ENCODE peak calls at places on chromosomes 5 and 9, in five cellular contexts. One of them, this sample, is unnamed.

GRCh38 chr5:160685219-160685618 is 166.8 kb downstream of the ATP10B start:
- DNase-seq in NCI-H1694: no peak
- DNase-seq in activated CD4-positive, alpha-beta T cell treated with anti-CD3 and anti-CD28 coated beads, Interleukin-2, amount 50 U/mL, for 4 hours: no peak
- DNase-seq in cardiac muscle cell: no peak
- DNase-seq in small intestine: peak; percentile 91
- DNase-seq in this sample: no peak

GRCh38 chr5:165325201-165325600 is 1819.8 kb downstream of the MAT2B start:
- DNase-seq in small intestine: no peak
- DNase-seq in NCI-H1694: no peak
- DNase-seq in activated CD4-positive, alpha-beta T cell treated with anti-CD3 and anti-CD28 coated beads, Interleukin-2, amount 50 U/mL, for 4 hours: no peak
- DNase-seq in cardiac muscle cell: no peak
- DNase-seq in this sample: no peak

GRCh38 chr5:148072207-148072606 is 8.4 kb downstream of the SPINK5 start:
- DNase-seq in cardiac muscle cell: no peak
- DNase-seq in small intestine: no peak
- DNase-seq in NCI-H1694: no peak
- DNase-seq in activated CD4-positive, alpha-beta T cell treated with anti-CD3 and anti-CD28 coated beads, Interleukin-2, amount 50 U/mL, for 4 hours: no peak
- DNase-seq in this sample: no peak

GRCh38 chr9:114883709-114884108 is 46.7 kb downstream of the TNFSF8 start:
- DNase-seq in small intestine: no peak
- DNase-seq in activated CD4-positive, alpha-beta T cell treated with anti-CD3 and anti-CD28 coated beads, Interleukin-2, amount 50 U/mL, for 4 hours: no peak
- DNase-seq in cardiac muscle cell: no peak
- DNase-seq in NCI-H1694: no peak
- DNase-seq in this sample: no peak

GRCh38 chr9:117407436-117408022 is 7.3 kb downstream of the ASTN2 start:
- DNase-seq in NCI-H1694: no peak
- DNase-seq in cardiac muscle cell: no peak
- DNase-seq in activated CD4-positive, alpha-beta T cell treated with anti-CD3 and anti-CD28 coated beads, Interleukin-2, amount 50 U/mL, for 4 hours: no peak
- DNase-seq in small intestine: no peak
- DNase-seq in this sample: no peak

GRCh38 chr5:65034782-65035181 is 266.1 kb downstream of the CWC27 start:
- DNase-seq in NCI-H1694: no peak
- DNase-seq in cardiac muscle cell: no peak
- DNase-seq in activated CD4-positive, alpha-beta T cell treated with anti-CD3 and anti-CD28 coated beads, Interleukin-2, amount 50 U/mL, for 4 hours: no peak
- DNase-seq in small intestine: no peak
- DNase-seq in this sample: no peak

GRCh38 chr9:98808879-98809278 is 1.4 kb downstream of the GALNT12 start:
- DNase-seq in cardiac muscle cell: no peak
- DNase-seq in small intestine: no peak
- DNase-seq in NCI-H1694: no peak
- DNase-seq in activated CD4-positive, alpha-beta T cell treated with anti-CD3 and anti-CD28 coated beads, Interleukin-2, amount 50 U/mL, for 4 hours: no peak
- DNase-seq in this sample: no peak

GRCh38 chr5:35904443-35905132 is 33.8 kb downstream of the CAPSL start:
- DNase-seq in small intestine: no peak
- DNase-seq in NCI-H1694: no peak
- DNase-seq in cardiac muscle cell: no peak
- DNase-seq in activated CD4-positive, alpha-beta T cell treated with anti-CD3 and anti-CD28 coated beads, Interleukin-2, amount 50 U/mL, for 4 hours: no peak
- DNase-seq in this sample: no peak

GRCh38 chr5:144203750-144204596 is 33.3 kb downstream of the KCTD16 start:
- DNase-seq in small intestine: peak; percentile 58
- DNase-seq in activated CD4-positive, alpha-beta T cell treated with anti-CD3 and anti-CD28 coated beads, Interleukin-2, amount 50 U/mL, for 4 hours: peak; percentile 23
- DNase-seq in NCI-H1694: peak; percentile 54
- DNase-seq in cardiac muscle cell: peak; percentile 68
- DNase-seq in this sample: peak; percentile 74

GRCh38 chr9:130555968-130556367 is 23.4 kb upstream of the FUBP3 start:
- DNase-seq in cardiac muscle cell: no peak
- DNase-seq in NCI-H1694: no peak
- DNase-seq in small intestine: no peak
- DNase-seq in activated CD4-positive, alpha-beta T cell treated with anti-CD3 and anti-CD28 coated beads, Interleukin-2, amount 50 U/mL, for 4 hours: no peak
- DNase-seq in this sample: peak; percentile 10

GRCh38 chr5:38338455-38338854 is 80.1 kb downstream of the EGFLAM start:
- DNase-seq in NCI-H1694: no peak
- DNase-seq in activated CD4-positive, alpha-beta T cell treated with anti-CD3 and anti-CD28 coated beads, Interleukin-2, amount 50 U/mL, for 4 hours: no peak
- DNase-seq in small intestine: no peak
- DNase-seq in cardiac muscle cell: peak; percentile 33
- DNase-seq in this sample: no peak

GRCh38 chr9:120066315-120066714 is 513.7 kb downstream of the CDK5RAP2 start:
- DNase-seq in activated CD4-positive, alpha-beta T cell treated with anti-CD3 and anti-CD28 coated beads, Interleukin-2, amount 50 U/mL, for 4 hours: no peak
- DNase-seq in NCI-H1694: no peak
- DNase-seq in small intestine: no peak
- DNase-seq in cardiac muscle cell: no peak
- DNase-seq in this sample: no peak

GRCh38 chr5:40834391-40834848 is 602 bp downstream of the RPL37 start:
- DNase-seq in small intestine: peak; percentile 56
- DNase-seq in cardiac muscle cell: peak; percentile 52
- DNase-seq in activated CD4-positive, alpha-beta T cell treated with anti-CD3 and anti-CD28 coated beads, Interleukin-2, amount 50 U/mL, for 4 hours: peak; percentile 33
- DNase-seq in NCI-H1694: no peak
- DNase-seq in this sample: peak; percentile 36

GRCh38 chr5:154395407-154396106 is 50.2 kb upstream of the SAP30L start:
- DNase-seq in NCI-H1694: no peak
- DNase-seq in cardiac muscle cell: no peak
- DNase-seq in small intestine: peak; percentile 89
- DNase-seq in activated CD4-positive, alpha-beta T cell treated with anti-CD3 and anti-CD28 coated beads, Interleukin-2, amount 50 U/mL, for 4 hours: no peak
- DNase-seq in this sample: no peak

GRCh38 chr5:61969347-61969746 is 336.7 kb upstream of the KIF2A start:
- DNase-seq in cardiac muscle cell: no peak
- DNase-seq in small intestine: no peak
- DNase-seq in NCI-H1694: no peak
- DNase-seq in activated CD4-positive, alpha-beta T cell treated with anti-CD3 and anti-CD28 coated beads, Interleukin-2, amount 50 U/mL, for 4 hours: no peak
- DNase-seq in this sample: peak; percentile 7

GRCh38 chr5:90135979-90136378 is 273.6 kb downstream of the CETN3 start:
- DNase-seq in cardiac muscle cell: no peak
- DNase-seq in small intestine: peak; percentile 20
- DNase-seq in activated CD4-positive, alpha-beta T cell treated with anti-CD3 and anti-CD28 coated beads, Interleukin-2, amount 50 U/mL, for 4 hours: no peak
- DNase-seq in NCI-H1694: no peak
- DNase-seq in this sample: peak; percentile 93

GRCh38 chr5:163894645-163895044 is 389.2 kb downstream of the MAT2B start:
- DNase-seq in cardiac muscle cell: no peak
- DNase-seq in activated CD4-positive, alpha-beta T cell treated with anti-CD3 and anti-CD28 coated beads, Interleukin-2, amount 50 U/mL, for 4 hours: no peak
- DNase-seq in small intestine: no peak
- DNase-seq in NCI-H1694: no peak
- DNase-seq in this sample: no peak

GRCh38 chr9:27413507-27414214 is 110.4 kb upstream of the IFNK start:
- DNase-seq in NCI-H1694: no peak
- DNase-seq in small intestine: peak; percentile 35
- DNase-seq in activated CD4-positive, alpha-beta T cell treated with anti-CD3 and anti-CD28 coated beads, Interleukin-2, amount 50 U/mL, for 4 hours: no peak
- DNase-seq in cardiac muscle cell: no peak
- DNase-seq in this sample: peak; percentile 2

GRCh38 chr9:127862075-127863011 is 7.9 kb upstream of the ENG start:
- DNase-seq in NCI-H1694: no peak
- DNase-seq in small intestine: peak; percentile 53
- DNase-seq in cardiac muscle cell: peak; percentile 58
- DNase-seq in activated CD4-positive, alpha-beta T cell treated with anti-CD3 and anti-CD28 coated beads, Interleukin-2, amount 50 U/mL, for 4 hours: peak; percentile 10
- DNase-seq in this sample: no peak

GRCh38 chr5:53323943-53324642 is 156.3 kb upstream of the FST start:
- DNase-seq in NCI-H1694: no peak
- DNase-seq in cardiac muscle cell: no peak
- DNase-seq in activated CD4-positive, alpha-beta T cell treated with anti-CD3 and anti-CD28 coated beads, Interleukin-2, amount 50 U/mL, for 4 hours: no peak
- DNase-seq in small intestine: no peak
- DNase-seq in this sample: peak; percentile 40

GRCh38 chr5:119274767-119275130 is 81.1 kb upstream of the TNFAIP8 start:
- DNase-seq in cardiac muscle cell: no peak
- DNase-seq in activated CD4-positive, alpha-beta T cell treated with anti-CD3 and anti-CD28 coated beads, Interleukin-2, amount 50 U/mL, for 4 hours: no peak
- DNase-seq in NCI-H1694: no peak
- DNase-seq in small intestine: no peak
- DNase-seq in this sample: no peak

GRCh38 chr5:179862891-179863290 is 4.3 kb upstream of the MRNIP start:
- DNase-seq in NCI-H1694: no peak
- DNase-seq in small intestine: no peak
- DNase-seq in cardiac muscle cell: no peak
- DNase-seq in activated CD4-positive, alpha-beta T cell treated with anti-CD3 and anti-CD28 coated beads, Interleukin-2, amount 50 U/mL, for 4 hours: no peak
- DNase-seq in this sample: no peak

GRCh38 chr5:56319281-56320242 is 86.4 kb upstream of the ANKRD55 start:
- DNase-seq in cardiac muscle cell: no peak
- DNase-seq in small intestine: no peak
- DNase-seq in activated CD4-positive, alpha-beta T cell treated with anti-CD3 and anti-CD28 coated beads, Interleukin-2, amount 50 U/mL, for 4 hours: no peak
- DNase-seq in NCI-H1694: no peak
- DNase-seq in this sample: no peak

GRCh38 chr5:56489272-56489671 is 256.1 kb upstream of the ANKRD55 start:
- DNase-seq in small intestine: peak; percentile 30
- DNase-seq in cardiac muscle cell: no peak
- DNase-seq in activated CD4-positive, alpha-beta T cell treated with anti-CD3 and anti-CD28 coated beads, Interleukin-2, amount 50 U/mL, for 4 hours: no peak
- DNase-seq in NCI-H1694: no peak
- DNase-seq in this sample: no peak

GRCh38 chr5:111737716-111738115 is 19.3 kb downstream of the NREP start:
- DNase-seq in NCI-H1694: no peak
- DNase-seq in small intestine: no peak
- DNase-seq in activated CD4-positive, alpha-beta T cell treated with anti-CD3 and anti-CD28 coated beads, Interleukin-2, amount 50 U/mL, for 4 hours: no peak
- DNase-seq in cardiac muscle cell: no peak
- DNase-seq in this sample: no peak

GRCh38 chr5:154296525-154297159 is 106.1 kb downstream of the GALNT10 start:
- DNase-seq in NCI-H1694: no peak
- DNase-seq in small intestine: peak; percentile 46
- DNase-seq in activated CD4-positive, alpha-beta T cell treated with anti-CD3 and anti-CD28 coated beads, Interleukin-2, amount 50 U/mL, for 4 hours: no peak
- DNase-seq in cardiac muscle cell: no peak
- DNase-seq in this sample: no peak